ENCODE peak calls at places on chromosomes 11 and 22, in eight cellular contexts. L is body of pancreas; O is GM23338; A is right lobe of liver; R is iPS DF 6.9; E is CD8-positive, alpha-beta memory T cell; N is psoas muscle; P is prostate gland. F is an unnamed sample.

GRCh38 chr11:107776062-107776461 is 64.2 kb upstream of the SLN start:
- DNase-seq in P (no peak), E (no peak), O (no peak), L (no peak), A (no peak), R (no peak), N (no peak), F (no peak)

GRCh38 chr11:75509201-75509600 is 16.5 kb downstream of the GDPD5 start:
- DNase-seq in E (no peak), O (no peak), R (no peak), N (no peak), P (no peak), L (no peak), A (no peak), F (no peak)

GRCh38 chr22:48504519-48505140 is 1323.0 kb downstream of the BRD1 start:
- DNase-seq in O (no peak), E (no peak), N (no peak), R (no peak), A (no peak), L (no peak), P (no peak), F (no peak)

GRCh38 chr22:26502688-26503561 is 9.3 kb downstream of the TFIP11 start:
- DNase-seq in A (peak; percentile 51), L (no peak), P (no peak), N (peak; percentile 29), E (peak; percentile 79), O (peak; percentile 90), R (peak; percentile 68), F (peak; percentile 20)

GRCh38 chr11:12007230-12007593 is 1.2 kb downstream of the DKK3 start:
- DNase-seq in E (no peak), P (no peak), L (no peak), O (peak; percentile 17), N (no peak), A (no peak), R (no peak), F (no peak)

GRCh38 chr11:43736502-43737193 is 56.1 kb downstream of the HSD17B12 start:
- DNase-seq in A (no peak), E (no peak), N (no peak), R (no peak), L (no peak), P (no peak), O (no peak), F (no peak)

GRCh38 chr11:12404461-12404860 is 27.1 kb downstream of the PARVA start:
- DNase-seq in R (no peak), E (no peak), L (peak; percentile 32), P (no peak), A (peak; percentile 42), O (no peak), N (no peak), F (no peak)

GRCh38 chr22:21779444-21779843 is 43.9 kb upstream of the YPEL1 start:
- DNase-seq in N (no peak), L (no peak), O (no peak), R (no peak), E (no peak), A (no peak), P (no peak), F (no peak)

GRCh38 chr11:34827239-34827638 is 88.9 kb downstream of the APIP start:
- DNase-seq in L (no peak), A (no peak), O (no peak), N (no peak), P (no peak), E (no peak), R (no peak), F (no peak)

GRCh38 chr11:132973686-132974085 is 558.6 kb downstream of the OPCML start:
- DNase-seq in E (no peak), A (no peak), N (no peak), R (no peak), P (no peak), L (no peak), O (peak; percentile 33), F (no peak)

GRCh38 chr11:75084883-75085282 is 11.8 kb downstream of the OR2AT4 start:
- DNase-seq in N (no peak), A (no peak), E (no peak), L (no peak), R (no peak), P (no peak), O (no peak), F (no peak)

GRCh38 chr11:102572537-102573220 is 42.1 kb upstream of the MMP7 start:
- DNase-seq in E (no peak), N (no peak), R (no peak), O (no peak), A (no peak), L (no peak), P (no peak), F (no peak)

GRCh38 chr11:3685923-3686322 is 14.7 kb upstream of the CHRNA10 start:
- DNase-seq in P (peak; percentile 15), E (no peak), O (no peak), N (no peak), A (no peak), L (no peak), R (no peak), F (no peak)

GRCh38 chr22:37750596-37751162 is 53.8 kb downstream of the TRIOBP start:
- DNase-seq in R (no peak), E (no peak), N (no peak), O (no peak), A (no peak), P (no peak), L (no peak), F (no peak)
- H3K4me3 ChIP-seq in R (no peak overlapping the region), E (no peak overlapping the region), N (no peak overlapping the region), O (no peak overlapping the region), A (no peak overlapping the region), P (no peak overlapping the region), L (no peak overlapping the region), F (no peak overlapping the region)

GRCh38 chr11:120290945-120291344 is 34.2 kb upstream of the TLCD5 start:
- DNase-seq in O (no peak), P (no peak), A (no peak), N (no peak), L (no peak), E (no peak), R (no peak), F (no peak)

GRCh38 chr11:120284272-120284671 is 40.8 kb upstream of the TLCD5 start:
- DNase-seq in E (no peak), N (no peak), O (no peak), R (no peak), P (no peak), A (peak; percentile 43), L (no peak), F (no peak)

GRCh38 chr11:120285256-120285655 is 39.8 kb upstream of the TLCD5 start:
- DNase-seq in E (no peak), O (no peak), A (no peak), P (no peak), N (no peak), L (no peak), R (no peak), F (no peak)

GRCh38 chr11:120289426-120289825 is 35.7 kb upstream of the TLCD5 start:
- DNase-seq in O (no peak), A (no peak), R (no peak), E (no peak), L (no peak), N (no peak), P (no peak), F (no peak)

DNA sequence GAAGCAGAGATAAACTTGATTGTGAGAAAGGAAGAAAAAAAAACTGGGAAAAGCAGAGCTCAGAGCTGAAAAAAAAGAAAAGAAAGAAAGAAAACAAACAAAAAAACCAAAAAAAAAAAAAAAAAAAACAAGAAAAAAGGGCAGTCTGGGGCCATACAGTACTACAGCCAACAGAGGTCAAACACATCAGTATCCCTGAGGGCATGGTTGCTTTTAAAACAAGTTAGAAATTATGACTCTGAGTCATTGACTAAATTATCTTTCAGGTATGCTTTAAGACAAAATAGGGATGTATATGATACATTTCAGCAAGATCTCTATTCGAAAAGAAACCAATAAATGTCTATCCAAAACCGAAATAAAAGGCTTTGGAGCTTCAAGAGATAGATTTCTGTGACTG is 37.1 kb upstream of the TLCD5 start:
- DNase-seq in O (no peak), R (no peak), P (no peak), N (no peak), E (no peak), A (no peak), L (no peak), F (no peak)
- H3K27me3 ChIP-seq in O (no peaks in the 10 kb centered on the region), R (no peaks in the 10 kb centered on the region), P (no peaks in the 10 kb centered on the region), N (no peaks in the 10 kb centered on the region), E (no peaks in the 10 kb centered on the region), A (no peaks in the 10 kb centered on the region), L (no peaks in the 10 kb centered on the region), F (peaks cover under 1% of the 10 kb centered on the region)

DNA sequence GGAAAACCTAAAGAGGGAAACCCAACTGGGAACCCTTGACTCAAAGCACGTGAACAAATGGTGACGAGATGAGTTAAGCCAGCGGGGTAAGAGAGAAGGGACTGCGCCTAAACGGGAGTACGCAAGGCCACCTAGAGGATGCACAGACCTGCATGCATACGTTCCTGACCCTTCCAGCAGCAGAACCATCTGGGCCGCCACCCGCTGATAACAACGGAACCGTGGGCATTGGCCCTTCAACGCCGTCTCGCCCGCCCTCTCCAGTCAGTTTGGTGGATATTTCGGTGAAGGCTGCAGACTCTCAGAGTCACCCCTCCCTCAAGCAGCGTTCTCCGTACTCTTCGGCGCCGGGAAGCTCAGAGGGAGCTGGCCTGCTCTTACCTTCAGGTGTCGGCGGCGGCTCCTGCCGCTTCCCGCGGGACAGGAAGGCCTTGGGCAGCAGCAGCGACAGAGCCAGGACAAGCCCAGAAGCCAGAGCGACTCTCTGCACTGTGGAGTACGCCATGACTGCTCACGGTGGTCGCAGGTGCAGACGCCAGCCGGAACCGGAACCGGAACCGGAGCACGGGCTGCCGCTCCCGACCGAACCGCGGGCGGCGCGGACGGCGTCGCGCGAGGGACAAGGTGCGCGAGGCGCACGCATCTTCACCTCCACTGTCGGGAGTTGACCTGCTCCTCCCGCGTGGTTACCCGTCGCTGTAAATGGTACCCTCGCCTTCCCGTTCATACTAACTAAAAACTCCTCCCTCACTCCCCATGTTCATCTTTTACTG is at the start of gene RIC3:
- DNase-seq in L (peak; percentile 62), E (peak; percentile 57), N (peak; percentile 45), R (peak; percentile 25), A (peak; percentile 23), O (peak; percentile 79), P (peak; percentile 31), F (peak; percentile 62)
- H3K4me3 ChIP-seq in L (peak within 1 kb of the TSS; percentile 86), E (peak within 1 kb of the TSS; percentile 66), N (peak within 1 kb of the TSS; percentile 88), R (peak within 1 kb of the TSS; percentile 92), A (peak within 1 kb of the TSS; percentile 33), O (peak within 1 kb of the TSS; percentile 85), P (peak within 1 kb of the TSS; percentile 55), F (peak within 1 kb of the TSS; percentile 73)

GRCh38 chr22:46581580-46582244 is 38.5 kb upstream of the GRAMD4 start:
- DNase-seq in E (no peak), P (no peak), R (no peak), L (no peak), O (no peak), A (peak; percentile 27), N (no peak), F (no peak)

GRCh38 chr22:46580940-46581579 is 39.1 kb upstream of the GRAMD4 start:
- DNase-seq in A (no peak), N (no peak), L (no peak), P (no peak), E (no peak), R (no peak), O (no peak), F (no peak)

GRCh38 chr22:46578824-46579561 is 41.2 kb upstream of the GRAMD4 start:
- DNase-seq in E (no peak), O (no peak), N (peak; percentile 54), P (no peak), R (no peak), A (peak; percentile 57), L (peak; percentile 58), F (no peak)

GRCh38 chr22:46578251-46578823 is 40.9 kb upstream of the CELSR1 start:
- DNase-seq in E (no peak), O (no peak), L (no peak), A (peak; percentile 40), P (no peak), R (no peak), N (no peak), F (no peak)

GRCh38 chr22:46579751-46580449 is 40.3 kb upstream of the GRAMD4 start:
- DNase-seq in R (no peak), A (no peak), N (no peak), E (no peak), P (no peak), L (no peak), O (no peak), F (no peak)
- H3K27me3 ChIP-seq in R (no peaks in the 10 kb centered on the region), A (no peaks in the 10 kb centered on the region), N (no peaks in the 10 kb centered on the region), E (no peaks in the 10 kb centered on the region), P (no peaks in the 10 kb centered on the region), L (no peaks in the 10 kb centered on the region), O (peaks cover 12% of the 10 kb centered on the region), F (no peaks in the 10 kb centered on the region)